ENCODE peak calls at places on chromosomes 1 and 21, in five cellular contexts. R, V, L, D and S are unnamed samples.

GRCh38 chr1:206589206-206589605 is 23.1 kb downstream of the EIF2D start:
- DNase-seq in R (peak), D (no peak), L (no peak), V (no peak), S (peak)

GRCh38 chr21:41648591-41649031 is 118.2 kb downstream of the RIPK4 start:
- DNase-seq in D (no peak), L (no peak), V (no peak), R (peak), S (no peak)

GRCh38 chr21:34129971-34130597 is 56.7 kb downstream of the MRPS6 start:
- DNase-seq in D (no peak), L (no peak), V (no peak), R (no peak), S (peak)

GRCh38 chr1:33327587-33328325 is 6.9 kb upstream of the A3GALT2 start:
- DNase-seq in V (no peak), D (no peak), L (no peak), R (peak), S (no peak)

GRCh38 chr1:109570414-109570813 is 22.0 kb downstream of the GNAI3 start:
- DNase-seq in R (no peak), D (no peak), V (no peak), L (no peak), S (no peak)

GRCh38 chr1:178461104-178461503 is 35.7 kb downstream of the CLEC20A start:
- DNase-seq in L (no peak), R (no peak), D (no peak), V (no peak), S (peak)

GRCh38 chr1:216064643-216065042 is 358.6 kb downstream of the USH2A start:
- DNase-seq in R (no peak), V (no peak), L (no peak), D (no peak), S (no peak)

GRCh38 chr1:181104042-181104789 is 15.7 kb downstream of the IER5 start:
- DNase-seq in R (no peak), D (no peak), V (no peak), L (no peak), S (peak)

GRCh38 chr21:43916691-43917514 is 51.9 kb downstream of the AGPAT3 start:
- DNase-seq in L (no peak), R (no peak), D (no peak), V (no peak), S (no peak)

GRCh38 chr1:159790237-159790917 is 9.6 kb downstream of the DUSP23 start:
- DNase-seq in D (no peak), L (no peak), V (no peak), R (no peak), S (no peak)

GRCh38 chr1:39297534-39297933 is 93.0 kb downstream of the MACF1 start:
- DNase-seq in R (no peak), L (no peak), V (no peak), D (no peak), S (no peak)

GRCh38 chr21:46011267-46011967 is 29.8 kb downstream of the COL6A1 start:
- DNase-seq in R (no peak), V (no peak), D (no peak), L (no peak), S (no peak)

GRCh38 chr1:3319874-3320245 is 134.6 kb upstream of the ARHGEF16 start:
- DNase-seq in D (peak), R (peak), L (peak), V (no peak), S (peak)

GRCh38 chr21:42381347-42381984 is 14.4 kb downstream of the TMPRSS3 start:
- DNase-seq in R (no peak), V (no peak), L (no peak), D (no peak), S (no peak)

GRCh38 chr1:206918076-206918475 is 3.7 kb downstream of the FCMR start:
- DNase-seq in D (no peak), R (no peak), L (no peak), V (no peak), S (no peak)

GRCh38 chr21:19607983-19608668 is 1204.5 kb upstream of the TMPRSS15 start:
- DNase-seq in D (no peak), R (no peak), L (no peak), V (no peak), S (no peak)

GRCh38 chr1:52192436-52192835 is 50.5 kb downstream of the ZFYVE9 start:
- DNase-seq in L (no peak), V (no peak), D (no peak), R (no peak), S (no peak)

GRCh38 chr1:32813941-32814739 is 3.0 kb downstream of the YARS1 start:
- DNase-seq in R (no peak), V (no peak), D (no peak), L (no peak), S (no peak)

GRCh38 chr1:219302697-219303096 is 129.0 kb downstream of the LYPLAL1 start:
- DNase-seq in R (no peak), D (no peak), L (no peak), V (no peak), S (no peak)

GRCh38 chr1:65357291-65357960 is 48.1 kb downstream of the DNAJC6 start:
- DNase-seq in L (no peak), V (no peak), D (no peak), R (no peak), S (no peak)